ENCODE peak calls at places on chromosomes 5 and 9, in seven cellular contexts. J, C, H, T, P, G and K are unnamed samples.
A peak's percentile ranks its signal among the peaks of the same experiment; 100 is the strongest.

GRCh38 chr5:94028001-94028400 is 286.6 kb upstream of the POU5F2 start:
- DNase-seq in J (no peak), C (no peak), H (no peak), T (no peak), P (no peak), G (no peak), K (no peak)

GRCh38 chr9:6384732-6385131 is 28.3 kb upstream of the UHRF2 start:
- DNase-seq in J (no peak), C (no peak), H (no peak), T (no peak), P (peak; percentile 39), G (no peak), K (no peak)

GRCh38 chr5:172798422-172799215 is 27.6 kb upstream of the DUSP1 start:
- DNase-seq in J (no peak), C (peak; percentile 91), H (peak; percentile 81), T (peak; percentile 96), P (no peak), G (peak; percentile 90), K (peak; percentile 84)

GRCh38 chr9:89558948-89559347 is 45.9 kb upstream of the GADD45G start:
- DNase-seq in J (no peak), C (no peak), H (no peak), T (no peak), P (no peak), G (no peak), K (no peak)

GRCh38 chr5:144275329-144275728 is 104.7 kb downstream of the KCTD16 start:
- DNase-seq in J (no peak), C (no peak), H (no peak), T (no peak), P (no peak), G (no peak), K (no peak)

GRCh38 chr5:177356756-177357458 is 817 bp upstream of the RGS14 start:
- DNase-seq in J (no peak), C (no peak), H (no peak), T (no peak), P (no peak), G (no peak), K (no peak)

GRCh38 chr9:90659626-90660364 is 17.2 kb upstream of the DIRAS2 start:
- DNase-seq in J (no peak), C (peak; percentile 66), H (no peak), T (peak; percentile 64), P (no peak), G (peak; percentile 57), K (no peak)

GRCh38 chr5:50749873-50750272 is 83.4 kb downstream of the PARP8 start:
- DNase-seq in J (no peak), C (no peak), H (no peak), T (no peak), P (no peak), G (no peak), K (no peak)

GRCh38 chr5:151812757-151813309 is 41.1 kb downstream of the G3BP1 start:
- DNase-seq in J (no peak), C (peak; percentile 22), H (no peak), T (peak; percentile 43), P (no peak), G (peak; percentile 22), K (no peak)

GRCh38 chr5:179623906-179624741 is 653 bp upstream of the HNRNPH1 start:
- DNase-seq in J (no peak), C (peak; percentile 71), H (peak; percentile 60), T (peak; percentile 85), P (no peak), G (peak; percentile 86), K (peak; percentile 73)
- TF ChIP-seq CTCF in J (no peak), C (no peak), H (peak; percentile 42), T (no peak), P (no peak), G (peak; percentile 6), K (peak; percentile 1)

DNA sequence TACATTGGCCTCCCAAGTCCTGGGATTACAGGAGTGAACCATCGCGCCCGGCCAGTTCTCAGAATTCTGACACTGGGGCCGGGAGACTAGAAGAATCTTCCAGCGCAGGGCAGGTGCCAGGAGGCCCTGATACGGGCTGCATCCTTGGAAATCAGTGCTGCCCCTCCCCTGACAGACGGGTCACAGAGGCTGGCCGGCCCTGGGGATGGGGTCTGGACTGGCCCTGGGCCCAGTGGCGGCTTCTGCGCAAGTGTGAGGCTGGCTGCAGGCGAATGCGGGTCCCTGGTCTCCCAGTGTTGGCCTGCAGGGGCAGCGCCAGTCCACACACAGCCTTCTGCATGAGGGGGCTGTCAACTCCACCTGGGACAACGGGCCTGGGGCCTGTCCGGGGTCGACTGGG is 831 bp upstream of the TBC1D9B start:
- DNase-seq in J (peak; percentile 47), C (no peak), H (no peak), T (no peak), P (peak; percentile 90), G (no peak), K (no peak)
- TF ChIP-seq CTCF in J (peak; percentile 3), C (peak; percentile 23), H (no peak), T (no peak), P (peak; percentile 66), G (peak; percentile 45), K (no peak)

GRCh38 chr5:26003966-26004365 is 1034.4 kb downstream of the CDH9 start:
- DNase-seq in J (no peak), C (no peak), H (no peak), T (no peak), P (no peak), G (no peak), K (no peak)

GRCh38 chr5:26012078-26012477 is 1026.3 kb downstream of the CDH9 start:
- DNase-seq in J (no peak), C (no peak), H (no peak), T (no peak), P (no peak), G (no peak), K (no peak)

GRCh38 chr5:26009742-26010141 is 1028.6 kb downstream of the CDH9 start:
- DNase-seq in J (peak; percentile 24), C (peak; percentile 52), H (no peak), T (no peak), P (peak; percentile 65), G (no peak), K (no peak)
- TF ChIP-seq CTCF in J (no peak), C (peak; percentile 77), H (no peak), T (no peak), P (peak; percentile 74), G (no peak), K (no peak)

GRCh38 chr5:28896949-28897348 is 1858.6 kb upstream of the CDH9 start:
- DNase-seq in J (no peak), C (peak; percentile 59), H (no peak), T (no peak), P (no peak), G (no peak), K (no peak)
- TF ChIP-seq CTCF in J (peak; percentile 37), C (peak; percentile 59), H (no peak), T (no peak), P (peak; percentile 47), G (no peak), K (no peak)

GRCh38 chr5:2381070-2381469 is 370.4 kb downstream of the IRX2 start:
- DNase-seq in J (no peak), C (no peak), H (no peak), T (no peak), P (no peak), G (no peak), K (no peak)

GRCh38 chr5:2381861-2382260 is 369.6 kb downstream of the IRX2 start:
- DNase-seq in J (no peak), C (no peak), H (no peak), T (no peak), P (no peak), G (no peak), K (no peak)

GRCh38 chr5:2382776-2383677 is 368.4 kb downstream of the IRX2 start:
- DNase-seq in J (no peak), C (no peak), H (no peak), T (no peak), P (no peak), G (no peak), K (no peak)

GRCh38 chr5:2387224-2388004 is 364.1 kb downstream of the IRX2 start:
- DNase-seq in J (no peak), C (no peak), H (no peak), T (peak; percentile 17), P (no peak), G (peak; percentile 5), K (no peak)

GRCh38 chr5:2383678-2384025 is 367.8 kb downstream of the IRX2 start:
- DNase-seq in J (no peak), C (no peak), H (no peak), T (no peak), P (no peak), G (no peak), K (no peak)
- TF ChIP-seq CTCF in J (no peak), C (no peak), H (no peak), T (no peak), P (no peak), G (no peak), K (no peak)

DNA sequence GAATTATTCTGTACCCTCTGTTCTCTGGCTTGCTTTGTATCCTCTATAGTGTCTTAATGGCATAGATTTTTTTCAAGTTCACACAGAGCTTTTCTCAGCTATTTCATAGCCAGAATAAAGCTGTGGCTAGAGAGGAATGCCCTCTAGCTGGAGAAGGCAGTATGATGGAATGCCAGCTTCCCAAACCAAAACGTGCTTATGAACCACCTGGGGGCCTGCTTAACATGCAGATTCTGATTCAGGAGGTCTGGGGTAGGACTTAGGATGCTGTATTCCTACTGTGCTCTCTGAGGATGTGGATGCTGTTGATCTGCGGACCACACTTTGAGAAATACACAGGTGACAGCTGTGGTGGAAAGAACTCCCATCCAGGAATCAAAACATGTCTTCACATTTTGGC is 49.9 kb upstream of the DPYSL3 start:
- DNase-seq in J (no peak), C (no peak), H (no peak), T (peak; percentile 23), P (peak; percentile 53), G (no peak), K (no peak)
- TF ChIP-seq CTCF in J (no peak), C (peak; percentile 19), H (no peak), T (peak; percentile 25), P (peak; percentile 36), G (peak; percentile 45), K (no peak)

GRCh38 chr9:113853333-113853732 is 22.8 kb upstream of the ZNF618 start:
- DNase-seq in J (no peak), C (peak; percentile 23), H (no peak), T (no peak), P (no peak), G (no peak), K (no peak)
- TF ChIP-seq CTCF in J (no peak), C (peak; percentile 60), H (no peak), T (peak; percentile 47), P (peak; percentile 86), G (peak; percentile 59), K (no peak)

GRCh38 chr9:116208417-116209232 is 55.0 kb downstream of the PAPPA start:
- DNase-seq in J (no peak), C (peak; percentile 27), H (no peak), T (peak; percentile 64), P (no peak), G (peak; percentile 63), K (no peak)
- TF ChIP-seq CTCF in J (no peak), C (peak; percentile 19), H (no peak), T (peak; percentile 15), P (no peak), G (peak; percentile 50), K (no peak)

DNA sequence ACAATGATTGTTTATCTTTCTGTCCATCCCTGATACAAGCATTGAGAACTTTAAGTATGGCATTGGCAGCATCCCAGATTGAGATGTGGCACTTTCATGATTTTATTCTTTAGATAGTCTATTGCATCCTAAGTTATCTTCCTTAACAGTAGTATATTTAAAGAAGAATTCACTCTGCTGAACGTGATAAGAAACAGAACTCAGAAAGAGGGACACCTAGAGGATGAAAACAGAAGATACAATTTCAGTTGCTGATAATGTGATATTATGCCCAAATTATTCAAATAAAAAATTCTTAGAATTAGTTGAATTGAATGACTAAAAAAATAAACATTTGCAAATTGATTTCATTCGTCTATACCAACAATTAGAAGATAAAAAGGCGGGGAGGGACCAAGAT is 218.1 kb upstream of the DMRTA1 start:
- DNase-seq in J (no peak), C (peak; percentile 33), H (no peak), T (peak; percentile 50), P (no peak), G (no peak), K (no peak)
- TF ChIP-seq CTCF in J (no peak), C (peak; percentile 61), H (no peak), T (peak; percentile 49), P (peak; percentile 43), G (peak; percentile 34), K (no peak)